ENCODE peak calls at places on chromosomes 7 and 10, in nine cellular contexts. One of them, this sample, is unnamed.

GRCh38 chr10:52351911-52352310 is 37.8 kb downstream of the DKK1 start:
- DNase-seq in posterior vena cava: no peak
- DNase-seq in stimulated activated effector memory CD8-positive, alpha-beta T cell treated with anti-CD3 and anti-CD28 coated beads, Interleukin-12 subunit alpha, Interleukin-12 subunit beta, amount 100 ng/mL, for 72 hours: no peak
- DNase-seq in RPMI7951: no peak
- DNase-seq in naive thymus-derived CD8-positive, alpha-beta T cell: no peak
- DNase-seq in retinal pigment epithelial cell: peak
- DNase-seq in H7: no peak
- DNase-seq in NT2/D1: no peak
- DNase-seq in astrocyte of the cerebellum: no peak
- DNase-seq in this sample: no peak

GRCh38 chr10:71545001-71545400 is 148.3 kb downstream of the CDH23 start:
- DNase-seq in retinal pigment epithelial cell: no peak
- DNase-seq in astrocyte of the cerebellum: no peak
- DNase-seq in posterior vena cava: no peak
- DNase-seq in RPMI7951: no peak
- DNase-seq in H7: no peak
- DNase-seq in NT2/D1: no peak
- DNase-seq in naive thymus-derived CD8-positive, alpha-beta T cell: no peak
- DNase-seq in stimulated activated effector memory CD8-positive, alpha-beta T cell treated with anti-CD3 and anti-CD28 coated beads, Interleukin-12 subunit alpha, Interleukin-12 subunit beta, amount 100 ng/mL, for 72 hours: no peak
- DNase-seq in this sample: no peak

GRCh38 chr10:122466866-122467470 is 5.6 kb downstream of the HTRA1 start:
- DNase-seq in naive thymus-derived CD8-positive, alpha-beta T cell: no peak
- DNase-seq in astrocyte of the cerebellum: no peak
- DNase-seq in stimulated activated effector memory CD8-positive, alpha-beta T cell treated with anti-CD3 and anti-CD28 coated beads, Interleukin-12 subunit alpha, Interleukin-12 subunit beta, amount 100 ng/mL, for 72 hours: no peak
- DNase-seq in H7: no peak
- DNase-seq in posterior vena cava: no peak
- DNase-seq in NT2/D1: no peak
- DNase-seq in retinal pigment epithelial cell: no peak
- DNase-seq in RPMI7951: no peak
- DNase-seq in this sample: no peak

GRCh38 chr10:112435013-112435619 is 11.6 kb downstream of the ZDHHC6 start:
- DNase-seq in H7: no peak
- DNase-seq in retinal pigment epithelial cell: no peak
- DNase-seq in NT2/D1: no peak
- DNase-seq in posterior vena cava: no peak
- DNase-seq in RPMI7951: peak
- DNase-seq in stimulated activated effector memory CD8-positive, alpha-beta T cell treated with anti-CD3 and anti-CD28 coated beads, Interleukin-12 subunit alpha, Interleukin-12 subunit beta, amount 100 ng/mL, for 72 hours: no peak
- DNase-seq in astrocyte of the cerebellum: peak
- DNase-seq in naive thymus-derived CD8-positive, alpha-beta T cell: no peak
- DNase-seq in this sample: peak

GRCh38 chr10:116170815-116171250 is 102.2 kb downstream of the GFRA1 start:
- DNase-seq in posterior vena cava: no peak
- DNase-seq in stimulated activated effector memory CD8-positive, alpha-beta T cell treated with anti-CD3 and anti-CD28 coated beads, Interleukin-12 subunit alpha, Interleukin-12 subunit beta, amount 100 ng/mL, for 72 hours: no peak
- DNase-seq in retinal pigment epithelial cell: peak
- DNase-seq in naive thymus-derived CD8-positive, alpha-beta T cell: no peak
- DNase-seq in H7: peak
- DNase-seq in astrocyte of the cerebellum: peak
- DNase-seq in RPMI7951: no peak
- DNase-seq in NT2/D1: peak
- DNase-seq in this sample: no peak

GRCh38 chr7:135193615-135194081 is 17.7 kb downstream of the WDR91 start:
- DNase-seq in NT2/D1: no peak
- DNase-seq in naive thymus-derived CD8-positive, alpha-beta T cell: no peak
- DNase-seq in H7: no peak
- DNase-seq in astrocyte of the cerebellum: peak
- DNase-seq in RPMI7951: peak
- DNase-seq in posterior vena cava: no peak
- DNase-seq in stimulated activated effector memory CD8-positive, alpha-beta T cell treated with anti-CD3 and anti-CD28 coated beads, Interleukin-12 subunit alpha, Interleukin-12 subunit beta, amount 100 ng/mL, for 72 hours: no peak
- DNase-seq in retinal pigment epithelial cell: no peak
- DNase-seq in this sample: no peak

GRCh38 chr10:5692476-5693358 is 8.1 kb downstream of the TASOR2 start:
- DNase-seq in retinal pigment epithelial cell: no peak
- DNase-seq in posterior vena cava: peak
- DNase-seq in astrocyte of the cerebellum: no peak
- DNase-seq in H7: peak
- DNase-seq in naive thymus-derived CD8-positive, alpha-beta T cell: peak
- DNase-seq in stimulated activated effector memory CD8-positive, alpha-beta T cell treated with anti-CD3 and anti-CD28 coated beads, Interleukin-12 subunit alpha, Interleukin-12 subunit beta, amount 100 ng/mL, for 72 hours: peak
- DNase-seq in NT2/D1: no peak
- DNase-seq in RPMI7951: peak
- DNase-seq in this sample: peak

GRCh38 chr7:16235152-16235526 is 186.2 kb downstream of the CRPPA start:
- DNase-seq in NT2/D1: no peak
- DNase-seq in posterior vena cava: no peak
- DNase-seq in stimulated activated effector memory CD8-positive, alpha-beta T cell treated with anti-CD3 and anti-CD28 coated beads, Interleukin-12 subunit alpha, Interleukin-12 subunit beta, amount 100 ng/mL, for 72 hours: no peak
- DNase-seq in retinal pigment epithelial cell: no peak
- DNase-seq in naive thymus-derived CD8-positive, alpha-beta T cell: no peak
- DNase-seq in RPMI7951: no peak
- DNase-seq in astrocyte of the cerebellum: no peak
- DNase-seq in H7: no peak
- DNase-seq in this sample: no peak

GRCh38 chr7:151745090-151745638 is 131.8 kb downstream of the PRKAG2 start:
- DNase-seq in RPMI7951: peak
- DNase-seq in H7: peak
- DNase-seq in posterior vena cava: peak
- DNase-seq in stimulated activated effector memory CD8-positive, alpha-beta T cell treated with anti-CD3 and anti-CD28 coated beads, Interleukin-12 subunit alpha, Interleukin-12 subunit beta, amount 100 ng/mL, for 72 hours: peak
- DNase-seq in naive thymus-derived CD8-positive, alpha-beta T cell: no peak
- DNase-seq in astrocyte of the cerebellum: peak
- DNase-seq in NT2/D1: no peak
- DNase-seq in retinal pigment epithelial cell: peak
- DNase-seq in this sample: no peak

GRCh38 chr7:158646766-158647474 is 57.7 kb downstream of the NCAPG2 start:
- DNase-seq in retinal pigment epithelial cell: no peak
- DNase-seq in naive thymus-derived CD8-positive, alpha-beta T cell: no peak
- DNase-seq in RPMI7951: no peak
- DNase-seq in H7: peak
- DNase-seq in stimulated activated effector memory CD8-positive, alpha-beta T cell treated with anti-CD3 and anti-CD28 coated beads, Interleukin-12 subunit alpha, Interleukin-12 subunit beta, amount 100 ng/mL, for 72 hours: no peak
- DNase-seq in astrocyte of the cerebellum: no peak
- DNase-seq in posterior vena cava: no peak
- DNase-seq in NT2/D1: peak
- DNase-seq in this sample: peak

GRCh38 chr10:69665457-69666320 is 35.6 kb downstream of the FAM241B start:
- DNase-seq in astrocyte of the cerebellum: no peak
- DNase-seq in naive thymus-derived CD8-positive, alpha-beta T cell: no peak
- DNase-seq in RPMI7951: no peak
- DNase-seq in retinal pigment epithelial cell: no peak
- DNase-seq in H7: peak
- DNase-seq in NT2/D1: no peak
- DNase-seq in posterior vena cava: no peak
- DNase-seq in stimulated activated effector memory CD8-positive, alpha-beta T cell treated with anti-CD3 and anti-CD28 coated beads, Interleukin-12 subunit alpha, Interleukin-12 subunit beta, amount 100 ng/mL, for 72 hours: no peak
- DNase-seq in this sample: no peak

GRCh38 chr10:100909506-100910260 is 3.1 kb upstream of the SLF2 start:
- DNase-seq in stimulated activated effector memory CD8-positive, alpha-beta T cell treated with anti-CD3 and anti-CD28 coated beads, Interleukin-12 subunit alpha, Interleukin-12 subunit beta, amount 100 ng/mL, for 72 hours: no peak
- DNase-seq in posterior vena cava: no peak
- DNase-seq in RPMI7951: no peak
- DNase-seq in NT2/D1: no peak
- DNase-seq in astrocyte of the cerebellum: no peak
- DNase-seq in retinal pigment epithelial cell: no peak
- DNase-seq in H7: no peak
- DNase-seq in naive thymus-derived CD8-positive, alpha-beta T cell: no peak
- DNase-seq in this sample: no peak

GRCh38 chr7:77799078-77799964 is 748 bp downstream of the PHTF2 start:
- DNase-seq in H7: peak
- DNase-seq in retinal pigment epithelial cell: no peak
- DNase-seq in naive thymus-derived CD8-positive, alpha-beta T cell: no peak
- DNase-seq in NT2/D1: peak
- DNase-seq in RPMI7951: peak
- DNase-seq in stimulated activated effector memory CD8-positive, alpha-beta T cell treated with anti-CD3 and anti-CD28 coated beads, Interleukin-12 subunit alpha, Interleukin-12 subunit beta, amount 100 ng/mL, for 72 hours: peak
- DNase-seq in posterior vena cava: peak
- DNase-seq in astrocyte of the cerebellum: no peak
- DNase-seq in this sample: peak

GRCh38 chr10:70567603-70568002 is 34.9 kb downstream of the PRF1 start:
- DNase-seq in posterior vena cava: no peak
- DNase-seq in astrocyte of the cerebellum: no peak
- DNase-seq in retinal pigment epithelial cell: no peak
- DNase-seq in naive thymus-derived CD8-positive, alpha-beta T cell: no peak
- DNase-seq in stimulated activated effector memory CD8-positive, alpha-beta T cell treated with anti-CD3 and anti-CD28 coated beads, Interleukin-12 subunit alpha, Interleukin-12 subunit beta, amount 100 ng/mL, for 72 hours: no peak
- DNase-seq in H7: no peak
- DNase-seq in NT2/D1: no peak
- DNase-seq in RPMI7951: no peak
- DNase-seq in this sample: no peak

GRCh38 chr10:9331583-9332008 is 1277.1 kb downstream of the GATA3 start:
- DNase-seq in posterior vena cava: no peak
- DNase-seq in astrocyte of the cerebellum: peak
- DNase-seq in H7: peak
- DNase-seq in RPMI7951: peak
- DNase-seq in stimulated activated effector memory CD8-positive, alpha-beta T cell treated with anti-CD3 and anti-CD28 coated beads, Interleukin-12 subunit alpha, Interleukin-12 subunit beta, amount 100 ng/mL, for 72 hours: no peak
- DNase-seq in retinal pigment epithelial cell: peak
- DNase-seq in naive thymus-derived CD8-positive, alpha-beta T cell: no peak
- DNase-seq in NT2/D1: peak
- DNase-seq in this sample: peak

GRCh38 chr7:79199961-79200360 is 253.5 kb downstream of the MAGI2 start:
- DNase-seq in naive thymus-derived CD8-positive, alpha-beta T cell: no peak
- DNase-seq in H7: no peak
- DNase-seq in retinal pigment epithelial cell: peak
- DNase-seq in stimulated activated effector memory CD8-positive, alpha-beta T cell treated with anti-CD3 and anti-CD28 coated beads, Interleukin-12 subunit alpha, Interleukin-12 subunit beta, amount 100 ng/mL, for 72 hours: no peak
- DNase-seq in RPMI7951: no peak
- DNase-seq in NT2/D1: no peak
- DNase-seq in posterior vena cava: no peak
- DNase-seq in astrocyte of the cerebellum: no peak
- DNase-seq in this sample: no peak

GRCh38 chr10:3746634-3747033 is 38.4 kb downstream of the KLF6 start:
- DNase-seq in RPMI7951: no peak
- DNase-seq in stimulated activated effector memory CD8-positive, alpha-beta T cell treated with anti-CD3 and anti-CD28 coated beads, Interleukin-12 subunit alpha, Interleukin-12 subunit beta, amount 100 ng/mL, for 72 hours: no peak
- DNase-seq in NT2/D1: no peak
- DNase-seq in H7: no peak
- DNase-seq in posterior vena cava: no peak
- DNase-seq in astrocyte of the cerebellum: no peak
- DNase-seq in retinal pigment epithelial cell: no peak
- DNase-seq in naive thymus-derived CD8-positive, alpha-beta T cell: no peak
- DNase-seq in this sample: no peak

GRCh38 chr7:111292026-111292430 is 201.1 kb downstream of the LRRN3 start:
- DNase-seq in stimulated activated effector memory CD8-positive, alpha-beta T cell treated with anti-CD3 and anti-CD28 coated beads, Interleukin-12 subunit alpha, Interleukin-12 subunit beta, amount 100 ng/mL, for 72 hours: no peak
- DNase-seq in astrocyte of the cerebellum: peak
- DNase-seq in posterior vena cava: no peak
- DNase-seq in retinal pigment epithelial cell: peak
- DNase-seq in H7: no peak
- DNase-seq in RPMI7951: no peak
- DNase-seq in naive thymus-derived CD8-positive, alpha-beta T cell: no peak
- DNase-seq in NT2/D1: no peak
- DNase-seq in this sample: no peak

GRCh38 chr7:43954524-43955228 is 28.4 kb downstream of the UBE2D4 start:
- DNase-seq in H7: peak
- DNase-seq in posterior vena cava: no peak
- DNase-seq in retinal pigment epithelial cell: peak
- DNase-seq in astrocyte of the cerebellum: peak
- DNase-seq in RPMI7951: peak
- DNase-seq in NT2/D1: peak
- DNase-seq in stimulated activated effector memory CD8-positive, alpha-beta T cell treated with anti-CD3 and anti-CD28 coated beads, Interleukin-12 subunit alpha, Interleukin-12 subunit beta, amount 100 ng/mL, for 72 hours: no peak
- DNase-seq in naive thymus-derived CD8-positive, alpha-beta T cell: no peak
- DNase-seq in this sample: peak

GRCh38 chr10:126169899-126170298 is 218.4 kb downstream of the ADAM12 start:
- DNase-seq in RPMI7951: peak
- DNase-seq in naive thymus-derived CD8-positive, alpha-beta T cell: no peak
- DNase-seq in posterior vena cava: no peak
- DNase-seq in retinal pigment epithelial cell: peak
- DNase-seq in H7: no peak
- DNase-seq in stimulated activated effector memory CD8-positive, alpha-beta T cell treated with anti-CD3 and anti-CD28 coated beads, Interleukin-12 subunit alpha, Interleukin-12 subunit beta, amount 100 ng/mL, for 72 hours: no peak
- DNase-seq in NT2/D1: no peak
- DNase-seq in astrocyte of the cerebellum: no peak
- DNase-seq in this sample: no peak

GRCh38 chr7:1742555-1743303 is 72.7 kb downstream of the ELFN1 start:
- DNase-seq in retinal pigment epithelial cell: peak
- DNase-seq in naive thymus-derived CD8-positive, alpha-beta T cell: peak
- DNase-seq in posterior vena cava: no peak
- DNase-seq in astrocyte of the cerebellum: no peak
- DNase-seq in RPMI7951: peak
- DNase-seq in NT2/D1: no peak
- DNase-seq in H7: peak
- DNase-seq in stimulated activated effector memory CD8-positive, alpha-beta T cell treated with anti-CD3 and anti-CD28 coated beads, Interleukin-12 subunit alpha, Interleukin-12 subunit beta, amount 100 ng/mL, for 72 hours: no peak
- DNase-seq in this sample: no peak

GRCh38 chr10:90871279-90871760 is 454 bp upstream of the RPP30 start:
- DNase-seq in retinal pigment epithelial cell: no peak
- DNase-seq in NT2/D1: peak
- DNase-seq in posterior vena cava: no peak
- DNase-seq in astrocyte of the cerebellum: peak
- DNase-seq in stimulated activated effector memory CD8-positive, alpha-beta T cell treated with anti-CD3 and anti-CD28 coated beads, Interleukin-12 subunit alpha, Interleukin-12 subunit beta, amount 100 ng/mL, for 72 hours: peak
- DNase-seq in RPMI7951: peak
- DNase-seq in naive thymus-derived CD8-positive, alpha-beta T cell: peak
- DNase-seq in H7: peak
- DNase-seq in this sample: peak

GRCh38 chr7:98202367-98203195 is 8.7 kb upstream of the BHLHA15 start:
- DNase-seq in astrocyte of the cerebellum: no peak
- DNase-seq in retinal pigment epithelial cell: no peak
- DNase-seq in stimulated activated effector memory CD8-positive, alpha-beta T cell treated with anti-CD3 and anti-CD28 coated beads, Interleukin-12 subunit alpha, Interleukin-12 subunit beta, amount 100 ng/mL, for 72 hours: peak
- DNase-seq in posterior vena cava: no peak
- DNase-seq in NT2/D1: no peak
- DNase-seq in naive thymus-derived CD8-positive, alpha-beta T cell: peak
- DNase-seq in RPMI7951: no peak
- DNase-seq in H7: no peak
- DNase-seq in this sample: no peak

GRCh38 chr7:47819054-47819920 is 129.0 kb downstream of the PKD1L1 start:
- DNase-seq in posterior vena cava: no peak
- DNase-seq in astrocyte of the cerebellum: peak
- DNase-seq in H7: peak
- DNase-seq in retinal pigment epithelial cell: peak
- DNase-seq in stimulated activated effector memory CD8-positive, alpha-beta T cell treated with anti-CD3 and anti-CD28 coated beads, Interleukin-12 subunit alpha, Interleukin-12 subunit beta, amount 100 ng/mL, for 72 hours: no peak
- DNase-seq in NT2/D1: peak
- DNase-seq in RPMI7951: peak
- DNase-seq in naive thymus-derived CD8-positive, alpha-beta T cell: peak
- DNase-seq in this sample: peak

GRCh38 chr7:73433924-73434700 is 534 bp downstream of the FZD9 start:
- DNase-seq in retinal pigment epithelial cell: no peak
- DNase-seq in naive thymus-derived CD8-positive, alpha-beta T cell: peak
- DNase-seq in H7: peak
- DNase-seq in RPMI7951: no peak
- DNase-seq in stimulated activated effector memory CD8-positive, alpha-beta T cell treated with anti-CD3 and anti-CD28 coated beads, Interleukin-12 subunit alpha, Interleukin-12 subunit beta, amount 100 ng/mL, for 72 hours: no peak
- DNase-seq in posterior vena cava: no peak
- DNase-seq in NT2/D1: no peak
- DNase-seq in astrocyte of the cerebellum: no peak
- DNase-seq in this sample: peak

This sample was measured in GM23338.